ENCODE peak calls at places on chromosome 13, in six cellular contexts. U, Z, G, X, T and Q are unnamed samples.

GRCh38 chr13:114064516-114065140 is 67.8 kb downstream of the RASA3 start:
- DNase-seq in U (no peak), Z (no peak), G (no peak), X (peak; percentile 19), T (peak; percentile 83), Q (no peak)

GRCh38 chr13:101092985-101093384 is 323.3 kb downstream of the NALCN start:
- DNase-seq in U (no peak), Z (no peak), G (no peak), X (no peak), T (no peak), Q (no peak)

GRCh38 chr13:109400192-109400591 is 386.2 kb downstream of the IRS2 start:
- DNase-seq in U (no peak), Z (no peak), G (no peak), X (no peak), T (no peak), Q (peak; percentile 49)

GRCh38 chr13:45327253-45327954 is 13.6 kb downstream of the TPT1 start:
- DNase-seq in U (no peak), Z (no peak), G (no peak), X (no peak), T (no peak), Q (no peak)

GRCh38 chr13:109363431-109363830 is 423.0 kb downstream of the IRS2 start:
- DNase-seq in U (no peak), Z (no peak), G (no peak), X (no peak), T (no peak), Q (no peak)

GRCh38 chr13:101757446-101758039 is 305.1 kb downstream of the ITGBL1 start:
- DNase-seq in U (no peak), Z (no peak), G (no peak), X (no peak), T (peak; percentile 48), Q (no peak)

GRCh38 chr13:43303040-43303729 is 279.8 kb downstream of the DNAJC15 start:
- DNase-seq in U (peak; percentile 72), Z (no peak), G (peak; percentile 12), X (no peak), T (peak; percentile 79), Q (peak; percentile 3)

GRCh38 chr13:23979361-23980159 is 82.3 kb upstream of the C1QTNF9B start:
- DNase-seq in U (peak; percentile 76), Z (no peak), G (peak; percentile 6), X (no peak), T (peak; percentile 85), Q (no peak)

GRCh38 chr13:20326276-20326675 is 94.2 kb upstream of the GJB6 start:
- DNase-seq in U (no peak), Z (no peak), G (no peak), X (no peak), T (no peak), Q (no peak)

GRCh38 chr13:47215741-47216140 is 318.9 kb upstream of the HTR2A start:
- DNase-seq in U (no peak), Z (no peak), G (no peak), X (no peak), T (no peak), Q (no peak)

GRCh38 chr13:106612688-106613087 is 44.8 kb upstream of the ARGLU1 start:
- DNase-seq in U (no peak), Z (no peak), G (no peak), X (no peak), T (no peak), Q (peak; percentile 57)

GRCh38 chr13:46996316-46996715 is 99.5 kb upstream of the HTR2A start:
- DNase-seq in U (no peak), Z (no peak), G (no peak), X (no peak), T (no peak), Q (no peak)

GRCh38 chr13:113616991-113617749 is 32.6 kb downstream of the TFDP1 start:
- DNase-seq in U (no peak), Z (no peak), G (no peak), X (no peak), T (no peak), Q (peak; percentile 35)

GRCh38 chr13:44311011-44311481 is 62.6 kb upstream of the SERP2 start:
- DNase-seq in U (no peak), Z (no peak), G (no peak), X (no peak), T (no peak), Q (no peak)

GRCh38 chr13:44453881-44454280 is 80.3 kb downstream of the SERP2 start:
- DNase-seq in U (no peak), Z (no peak), G (no peak), X (no peak), T (no peak), Q (no peak)

GRCh38 chr13:42740753-42741152 is 40.6 kb upstream of the FAM216B start:
- DNase-seq in U (no peak), Z (no peak), G (no peak), X (peak; percentile 5), T (peak; percentile 9), Q (peak; percentile 21)

GRCh38 chr13:20305587-20305986 is 73.5 kb upstream of the GJB6 start:
- DNase-seq in U (no peak), Z (no peak), G (no peak), X (no peak), T (no peak), Q (no peak)

GRCh38 chr13:46620029-46620428 is 67.1 kb downstream of the LRCH1 start:
- DNase-seq in U (no peak), Z (no peak), G (no peak), X (no peak), T (no peak), Q (no peak)

GRCh38 chr13:98353750-98354149 is 176.7 kb upstream of the RNF113B start:
- DNase-seq in U (no peak), Z (no peak), G (no peak), X (no peak), T (no peak), Q (no peak)

GRCh38 chr13:23391752-23392151 is 41.8 kb downstream of the SACS start:
- DNase-seq in U (no peak), Z (no peak), G (no peak), X (no peak), T (no peak), Q (no peak)

GRCh38 chr13:24271611-24272451 is 37.5 kb upstream of the C1QTNF9 start:
- DNase-seq in U (no peak), Z (peak; percentile 70), G (peak; percentile 68), X (no peak), T (peak; percentile 77), Q (no peak)

GRCh38 chr13:39105110-39105509 is 66.9 kb downstream of the NHLRC3 start:
- DNase-seq in U (no peak), Z (no peak), G (no peak), X (no peak), T (peak; percentile 3), Q (no peak)

GRCh38 chr13:27821566-27821965 is 29.3 kb downstream of the GSX1 start:
- DNase-seq in U (peak; percentile 61), Z (no peak), G (no peak), X (no peak), T (no peak), Q (no peak)

GRCh38 chr13:73556902-73557301 is 498.1 kb downstream of the KLF5 start:
- DNase-seq in U (no peak), Z (no peak), G (no peak), X (no peak), T (no peak), Q (no peak)

GRCh38 chr13:110327036-110327790 is 20.1 kb downstream of the COL4A2 start:
- DNase-seq in U (no peak), Z (no peak), G (no peak), X (no peak), T (no peak), Q (no peak)

GRCh38 chr13:75445717-75446529 is 36.0 kb downstream of the TBC1D4 start:
- DNase-seq in U (no peak), Z (no peak), G (no peak), X (no peak), T (no peak), Q (no peak)

GRCh38 chr13:44107357-44108121 is 227.8 kb downstream of the LACC1 start:
- DNase-seq in U (no peak), Z (no peak), G (peak; percentile 2), X (no peak), T (no peak), Q (no peak)

DNA sequence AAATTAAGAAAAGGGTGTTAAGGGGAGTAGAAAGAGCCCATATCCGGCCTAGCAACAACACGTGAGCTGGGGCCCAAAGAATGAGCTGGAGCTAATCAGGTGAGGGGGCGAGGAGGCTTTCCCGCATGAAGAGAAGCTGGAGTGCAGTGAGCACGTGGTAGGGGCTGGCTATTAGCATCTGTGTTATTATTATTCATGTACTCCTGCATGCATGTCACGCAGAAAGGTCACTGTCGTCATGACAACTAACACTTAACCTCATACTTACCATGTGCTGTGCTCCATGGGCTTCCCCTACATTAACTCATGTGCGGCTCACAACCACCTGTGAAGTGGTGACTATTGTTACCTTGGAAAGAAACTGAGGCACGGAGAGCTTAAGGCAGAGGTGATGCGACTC is 227.6 kb upstream of the UBL3 start:
- DNase-seq in U (peak; percentile 24), Z (no peak), G (no peak), X (no peak), T (no peak), Q (no peak)
- TF ChIP-seq GABPA in U (no peak), Z (no peak), G (no peak), X (no peak), T (no peak), Q (no peak)

GRCh38 chr13:94218537-94218936 is 260.9 kb downstream of the DCT start:
- DNase-seq in U (no peak), Z (no peak), G (no peak), X (no peak), T (no peak), Q (no peak)
- H3K27ac ChIP-seq in U (no peak overlapping the region), Z (no peak overlapping the region), G (no peak overlapping the region), X (no peak overlapping the region), T (no peak overlapping the region), Q (no peak overlapping the region)

GRCh38 chr13:26344980-26345379 is 91.1 kb downstream of the CDK8 start:
- DNase-seq in U (no peak), Z (no peak), G (no peak), X (no peak), T (no peak), Q (no peak)

GRCh38 chr13:26343816-26344215 is 89.9 kb downstream of the CDK8 start:
- DNase-seq in U (no peak), Z (no peak), G (no peak), X (no peak), T (no peak), Q (no peak)

DNA sequence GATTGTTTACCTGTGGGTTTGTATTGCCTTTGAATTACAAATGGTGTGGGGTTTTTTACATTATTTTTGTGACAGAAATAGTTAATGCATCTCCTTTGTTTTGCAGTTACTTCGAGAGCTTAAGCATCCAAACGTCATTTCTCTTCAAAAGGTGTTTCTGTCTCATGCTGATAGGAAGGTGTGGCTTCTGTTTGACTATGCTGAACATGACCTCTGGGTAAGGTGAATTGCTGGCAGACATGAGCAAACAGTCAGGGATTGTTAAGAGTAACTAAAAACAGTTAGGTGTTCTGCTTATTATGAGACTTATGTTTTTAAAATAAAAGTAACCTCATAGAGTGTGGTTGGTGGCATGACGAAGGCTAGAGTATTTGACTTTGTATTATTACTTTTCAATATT is 95.0 kb downstream of the CDK8 start:
- DNase-seq in U (no peak), Z (no peak), G (peak; percentile 5), X (peak; percentile 5), T (no peak), Q (no peak)
- TF ChIP-seq GABPA in U (no peak), Z (no peak), G (no peak), X (no peak), T (no peak), Q (no peak)

GRCh38 chr13:32610977-32611376 is 24.7 kb downstream of the PDS5B start:
- DNase-seq in U (no peak), Z (no peak), G (no peak), X (no peak), T (no peak), Q (no peak)
- H3K27ac ChIP-seq in U (no peak overlapping the region), Z (no peak overlapping the region), G (no peak overlapping the region), X (no peak overlapping the region), T (no peak overlapping the region), Q (no peak overlapping the region)